ENCODE peak calls at places on chromosomes 1 and 21, in seven cellular contexts. U is OCI-LY7, T is heart right ventricle, L is IMR-90, P is GM23338, C is neural progenitor cell, Z is retinal pigment epithelial cell. J is an unnamed sample.

GRCh38 chr21:41620982-41621381 is 113.0 kb upstream of the TMPRSS2 start:
- DNase-seq in U (no peak), T (no peak), L (peak), P (no peak), C (no peak), Z (no peak), J (no peak)

GRCh38 chr1:37593726-37594125 is 2.0 kb downstream of the GNL2 start:
- DNase-seq in U (no peak), T (no peak), L (no peak), P (no peak), C (no peak), Z (no peak), J (no peak)

GRCh38 chr1:198663996-198664789 is 25.4 kb downstream of the PTPRC start:
- DNase-seq in U (peak), T (no peak), L (no peak), P (no peak), C (no peak), Z (no peak), J (no peak)

GRCh38 chr1:58814251-58815068 is 30.6 kb upstream of the JUN start:
- DNase-seq in U (no peak), T (peak), L (peak), P (peak), C (peak), Z (no peak), J (no peak)

GRCh38 chr21:45278156-45278911 is 9.4 kb downstream of the POFUT2 start:
- DNase-seq in U (no peak), T (no peak), L (no peak), P (no peak), C (no peak), Z (no peak), J (no peak)

GRCh38 chr1:115337276-115337632 is 795 bp downstream of the NGF start:
- DNase-seq in U (no peak), T (no peak), L (no peak), P (no peak), C (no peak), Z (no peak), J (no peak)

GRCh38 chr1:160077496-160077895 is 3.8 kb upstream of the KCNJ9 start:
- DNase-seq in U (no peak), T (no peak), L (no peak), P (no peak), C (no peak), Z (no peak), J (no peak)

GRCh38 chr1:226498690-226499008 is 49.9 kb upstream of the STUM start:
- DNase-seq in U (no peak), T (no peak), L (no peak), P (no peak), C (no peak), Z (no peak), J (no peak)

GRCh38 chr1:217135987-217136894 is 413.0 kb upstream of the ESRRG start:
- DNase-seq in U (no peak), T (peak), L (no peak), P (peak), C (peak), Z (no peak), J (no peak)

GRCh38 chr1:76023669-76024407 is 50.7 kb upstream of the ST6GALNAC3 start:
- DNase-seq in U (no peak), T (no peak), L (peak), P (no peak), C (no peak), Z (no peak), J (no peak)

GRCh38 chr1:27772071-27772470 is 948 bp upstream of the STX12 start:
- DNase-seq in U (peak), T (no peak), L (no peak), P (peak), C (no peak), Z (no peak), J (no peak)

GRCh38 chr1:57109247-57109646 is 143.4 kb upstream of the C8B start:
- DNase-seq in U (no peak), T (no peak), L (no peak), P (no peak), C (no peak), Z (no peak), J (no peak)

GRCh38 chr1:230752407-230752806 is 5.2 kb downstream of the CAPN9 start:
- DNase-seq in U (no peak), T (no peak), L (no peak), P (peak), C (no peak), Z (no peak), J (no peak)

GRCh38 chr1:22524481-22524880 is 38.8 kb upstream of the EPHA8 start:
- DNase-seq in U (no peak), T (no peak), L (no peak), P (no peak), C (no peak), Z (no peak), J (no peak)

GRCh38 chr1:59640851-59641250 is 173.9 kb upstream of the HOOK1 start:
- DNase-seq in U (no peak), T (peak), L (no peak), P (no peak), C (no peak), Z (no peak), J (no peak)

GRCh38 chr1:230816018-230816417 is 52.3 kb downstream of the C1orf198 start:
- DNase-seq in U (no peak), T (no peak), L (no peak), P (no peak), C (no peak), Z (no peak), J (no peak)

GRCh38 chr1:10623391-10624145 is 148.8 kb downstream of the PEX14 start:
- DNase-seq in U (no peak), T (no peak), L (no peak), P (no peak), C (no peak), Z (no peak), J (no peak)

GRCh38 chr1:176187001-176187400 is 20.1 kb downstream of the COP1 start:
- DNase-seq in U (no peak), T (no peak), L (no peak), P (no peak), C (no peak), Z (no peak), J (no peak)

GRCh38 chr1:181123173-181123572 is 34.7 kb downstream of the IER5 start:
- DNase-seq in U (no peak), T (no peak), L (no peak), P (no peak), C (no peak), Z (no peak), J (no peak)

GRCh38 chr21:30434033-30434631 is 4.1 kb downstream of the KRTAP13-4 start:
- DNase-seq in U (peak), T (no peak), L (no peak), P (peak), C (peak), Z (no peak), J (no peak)

GRCh38 chr1:68970571-68970970 is 473.7 kb upstream of the DEPDC1 start:
- DNase-seq in U (no peak), T (no peak), L (no peak), P (no peak), C (no peak), Z (no peak), J (no peak)

GRCh38 chr1:232426801-232427200 is 203.1 kb downstream of the SIPA1L2 start:
- DNase-seq in U (no peak), T (no peak), L (peak), P (no peak), C (no peak), Z (no peak), J (no peak)

GRCh38 chr1:115670476-115671175 is 28.9 kb downstream of the VANGL1 start:
- DNase-seq in U (no peak), T (no peak), L (peak), P (no peak), C (no peak), Z (no peak), J (no peak)

GRCh38 chr1:26288311-26288941 is 8.5 kb downstream of the SH3BGRL3 start:
- DNase-seq in U (peak), T (no peak), L (peak), P (no peak), C (no peak), Z (no peak), J (no peak)

GRCh38 chr1:191405417-191405816 is 752.8 kb upstream of the RGS18 start:
- DNase-seq in U (no peak), T (no peak), L (no peak), P (no peak), C (no peak), Z (no peak), J (no peak)

GRCh38 chr21:33403786-33404571 is 766 bp downstream of the IFNGR2 start:
- DNase-seq in U (peak), T (peak), L (peak), P (peak), C (peak), Z (no peak), J (no peak)

GRCh38 chr1:164622057-164622840 is 63.3 kb downstream of the PBX1 start:
- DNase-seq in U (no peak), T (no peak), L (no peak), P (no peak), C (no peak), Z (no peak), J (no peak)

GRCh38 chr1:230326971-230327891 is 98.9 kb downstream of the PGBD5 start:
- DNase-seq in U (no peak), T (no peak), L (no peak), P (no peak), C (no peak), Z (no peak), J (no peak)

GRCh38 chr1:154862927-154863701 is 7.0 kb downstream of the KCNN3 start:
- DNase-seq in U (peak), T (no peak), L (no peak), P (peak), C (peak), Z (no peak), J (no peak)

GRCh38 chr1:246699095-246699735 is 25.0 kb upstream of the SCCPDH start:
- DNase-seq in U (peak), T (peak), L (peak), P (peak), C (peak), Z (peak), J (peak)
- H3K4me3 ChIP-seq in U (no peak), T (peak), L (peak), P (peak), C (peak), Z (peak), J (peak)

GRCh38 chr1:79976287-79976686 is 969.8 kb upstream of the ADGRL4 start:
- DNase-seq in U (no peak), T (no peak), L (no peak), P (no peak), C (no peak), Z (no peak), J (no peak)

GRCh38 chr1:79974659-79975058 is 968.1 kb upstream of the ADGRL4 start:
- DNase-seq in U (no peak), T (no peak), L (no peak), P (peak), C (peak), Z (no peak), J (no peak)
- TF ChIP-seq CTCF in U (peak), T (no peak), L (no peak), P (peak), C (peak), Z (no peak), J (no peak)

DNA sequence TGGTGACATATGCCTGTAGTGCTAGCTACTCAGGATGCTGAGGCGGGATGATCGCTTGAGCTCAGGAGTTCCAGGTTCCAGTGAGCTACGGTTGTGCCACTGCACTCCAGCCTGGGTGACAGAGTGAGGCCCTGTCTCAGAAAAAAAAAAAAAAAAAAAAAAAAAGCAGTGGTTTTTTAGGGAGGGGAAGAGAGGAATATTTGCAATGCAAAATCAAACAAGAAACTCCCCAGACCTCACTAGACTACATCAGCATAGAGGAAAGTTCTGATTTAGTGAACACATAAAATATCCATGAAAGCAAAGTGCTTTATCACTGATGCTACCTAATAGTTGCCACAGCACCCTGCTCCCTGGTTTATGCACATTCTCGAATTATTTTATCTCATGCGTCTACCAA is 50.5 kb upstream of the GPR157 start:
- DNase-seq in U (no peak), T (no peak), L (no peak), P (no peak), C (no peak), Z (no peak), J (no peak)
- H3K4me3 ChIP-seq in U (no peak), T (no peak), L (no peak), P (peak), C (no peak), Z (no peak), J (peak)

DNA sequence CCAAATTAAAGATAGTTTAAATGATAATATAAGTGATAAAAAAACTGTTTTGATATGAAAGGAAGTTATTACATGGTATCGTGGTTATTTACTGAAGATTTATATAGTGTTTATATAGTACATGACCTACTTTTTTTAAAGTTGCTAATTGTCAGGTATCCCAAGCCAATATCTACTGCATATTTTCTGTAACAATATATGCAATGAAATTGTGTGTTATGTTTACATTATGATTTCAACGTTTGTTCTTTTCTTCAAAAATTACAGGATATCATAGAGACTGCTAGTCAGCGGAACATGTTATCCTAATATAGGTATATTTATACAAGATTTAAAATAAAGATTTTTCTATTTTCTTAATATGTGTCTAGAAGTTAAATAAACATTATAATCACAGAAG is 167.5 kb upstream of the DPYD start:
- DNase-seq in U (no peak), T (no peak), L (no peak), P (no peak), C (no peak), Z (no peak), J (no peak)
- TF ChIP-seq CTCF in U (no peak), T (no peak), L (no peak), P (no peak), C (no peak), Z (no peak), J (no peak)

GRCh38 chr1:2209400-2210083 is 15.0 kb upstream of the FAAP20 start:
- DNase-seq in U (no peak), T (peak), L (no peak), P (no peak), C (no peak), Z (no peak), J (no peak)

GRCh38 chr1:2210084-2210653 is 15.6 kb upstream of the FAAP20 start:
- DNase-seq in U (no peak), T (peak), L (no peak), P (no peak), C (no peak), Z (no peak), J (no peak)

GRCh38 chr1:2210786-2211185 is 16.2 kb upstream of the FAAP20 start:
- DNase-seq in U (no peak), T (peak), L (no peak), P (no peak), C (peak), Z (no peak), J (no peak)

GRCh38 chr1:2206813-2207488 is 12.4 kb upstream of the FAAP20 start:
- DNase-seq in U (no peak), T (peak), L (no peak), P (no peak), C (no peak), Z (no peak), J (no peak)

GRCh38 chr1:2208309-2209239 is 14.0 kb upstream of the FAAP20 start:
- DNase-seq in U (no peak), T (peak), L (peak), P (no peak), C (no peak), Z (no peak), J (no peak)
- H3K4me3 ChIP-seq in U (no peak), T (no peak), L (no peak), P (no peak), C (no peak), Z (no peak), J (no peak)

GRCh38 chr1:212293579-212293978 is 8.4 kb downstream of the PPP2R5A start:
- DNase-seq in U (no peak), T (no peak), L (peak), P (peak), C (no peak), Z (no peak), J (no peak)
- TF ChIP-seq CTCF in U (no peak), T (peak), L (peak), P (peak), C (peak), Z (peak), J (no peak)